ENCODE peak calls at places on chromosomes 13 and 19, in five cellular contexts. M, O, P, R and J are unnamed samples.

GRCh38 chr19:582497-583197 is 7.0 kb upstream of the HCN2 start:
- DNase-seq in M (no peak), O (no peak), P (no peak), R (peak; percentile 39), J (no peak)

GRCh38 chr19:33644284-33644836 is 22.6 kb downstream of the CHST8 start:
- DNase-seq in M (no peak), O (no peak), P (no peak), R (no peak), J (no peak)

GRCh38 chr13:47117268-47117667 is 220.4 kb upstream of the HTR2A start:
- DNase-seq in M (no peak), O (no peak), P (no peak), R (no peak), J (no peak)

GRCh38 chr19:31349160-31349881 is at the start of gene TSHZ3:
- DNase-seq in M (no peak), O (no peak), P (no peak), R (peak; percentile 85), J (peak; percentile 90)

GRCh38 chr19:10808937-10809655 is 26.9 kb downstream of the TMED1 start:
- DNase-seq in M (no peak), O (no peak), P (no peak), R (no peak), J (no peak)

GRCh38 chr19:39407644-39408391 is 1.2 kb downstream of the ZFP36 start:
- DNase-seq in M (peak; percentile 47), O (peak; percentile 66), P (peak; percentile 96), R (peak; percentile 59), J (no peak)

GRCh38 chr13:98475521-98475920 is 101.4 kb downstream of the STK24 start:
- DNase-seq in M (no peak), O (no peak), P (no peak), R (peak; percentile 80), J (no peak)

GRCh38 chr13:109785141-109785891 is 1.1 kb downstream of the IRS2 start:
- DNase-seq in M (peak; percentile 55), O (no peak), P (no peak), R (peak; percentile 50), J (peak; percentile 50)

GRCh38 chr13:42762251-42762650 is 19.1 kb upstream of the FAM216B start:
- DNase-seq in M (no peak), O (no peak), P (no peak), R (no peak), J (no peak)

GRCh38 chr13:80508031-80508430 is 167.1 kb upstream of the SPRY2 start:
- DNase-seq in M (no peak), O (no peak), P (no peak), R (no peak), J (no peak)

GRCh38 chr19:2096543-2097329 is at the start of gene IZUMO4:
- DNase-seq in M (peak; percentile 98), O (peak; percentile 96), P (peak; percentile 32), R (peak; percentile 97), J (peak; percentile 97)

GRCh38 chr13:73417012-73417615 is 358.3 kb downstream of the KLF5 start:
- DNase-seq in M (peak; percentile 55), O (no peak), P (no peak), R (peak; percentile 30), J (no peak)

GRCh38 chr13:95552208-95552538 is 347 bp upstream of the CLDN10 start:
- DNase-seq in M (no peak), O (no peak), P (no peak), R (no peak), J (no peak)

GRCh38 chr13:48142437-48142836 is 47.5 kb upstream of the MED4 start:
- DNase-seq in M (no peak), O (peak; percentile 18), P (no peak), R (no peak), J (no peak)

GRCh38 chr13:40776681-40777165 is 5.7 kb upstream of the MRPS31 start:
- DNase-seq in M (no peak), O (peak; percentile 51), P (no peak), R (no peak), J (no peak)

GRCh38 chr13:106506286-106506685 is 29.2 kb downstream of the EFNB2 start:
- DNase-seq in M (no peak), O (no peak), P (no peak), R (no peak), J (no peak)

GRCh38 chr13:35836476-35836875 is 294.7 kb downstream of the DCLK1 start:
- DNase-seq in M (no peak), O (no peak), P (no peak), R (no peak), J (no peak)

GRCh38 chr19:708154-709141 is at the start of gene PALM:
- DNase-seq in M (peak; percentile 52), O (no peak), P (no peak), R (peak; percentile 75), J (no peak)

GRCh38 chr13:106619688-106620555 is 52.0 kb upstream of the ARGLU1 start:
- DNase-seq in M (peak; percentile 53), O (peak; percentile 1), P (no peak), R (peak; percentile 90), J (no peak)

GRCh38 chr19:31220540-31220939 is 128.7 kb downstream of the TSHZ3 start:
- DNase-seq in M (no peak), O (no peak), P (no peak), R (peak; percentile 65), J (no peak)

GRCh38 chr13:110388141-110388943 is 81.3 kb downstream of the COL4A2 start:
- DNase-seq in M (peak; percentile 38), O (no peak), P (no peak), R (peak; percentile 33), J (peak; percentile 91)

GRCh38 chr19:16571689-16572331 is 405 bp downstream of the SLC35E1 start:
- DNase-seq in M (no peak), O (peak; percentile 63), P (no peak), R (peak; percentile 57), J (no peak)

DNA sequence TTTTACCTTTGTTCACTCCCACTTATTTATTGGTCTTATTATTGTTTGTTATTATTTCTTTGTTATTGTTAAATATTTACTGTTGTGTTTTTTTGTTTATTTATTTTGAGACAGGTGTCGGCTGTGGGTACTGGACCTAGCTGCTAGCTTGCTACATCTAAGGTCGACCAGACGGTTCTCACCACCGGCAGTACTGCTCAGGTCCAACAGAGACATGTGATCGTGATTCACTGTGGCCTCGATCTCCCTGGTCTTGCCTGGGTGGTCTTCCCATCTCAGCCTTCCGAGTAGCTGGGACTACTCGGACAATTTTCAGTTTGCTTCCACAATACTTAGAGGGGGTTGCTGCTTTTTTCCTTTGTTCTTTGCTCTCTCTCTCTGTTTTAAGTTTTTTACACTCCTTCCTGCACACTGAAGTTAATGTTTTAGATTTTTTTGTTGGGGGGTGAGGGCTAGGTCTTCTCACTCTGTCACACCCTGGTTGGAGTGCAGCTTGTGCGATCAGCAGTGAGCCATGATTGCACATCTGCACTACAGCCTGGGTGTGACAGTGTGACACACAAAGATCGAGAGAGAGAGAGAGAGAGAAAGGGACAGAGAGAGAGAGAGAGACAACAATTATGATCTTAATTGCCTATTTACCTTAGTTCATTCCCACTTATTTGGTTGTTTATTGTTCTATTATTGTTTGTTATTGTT is 1432.4 kb downstream of the UQCRFS1 start:
- DNase-seq in M (no peak), O (no peak), P (no peak), R (no peak), J (no peak)
- H3K4me3 ChIP-seq in M (no peak overlapping the region), O (no peak overlapping the region), P (no peak overlapping the region), R (no peak overlapping the region), J (no peak overlapping the region)

GRCh38 chr13:21037656-21038055 is 23.7 kb downstream of the LATS2 start:
- DNase-seq in M (no peak), O (no peak), P (no peak), R (no peak), J (peak; percentile 12)

GRCh38 chr13:21040120-21040834 is 21.1 kb downstream of the LATS2 start:
- DNase-seq in M (no peak), O (no peak), P (no peak), R (no peak), J (peak; percentile 10)

GRCh38 chr13:21034602-21035190 is 26.7 kb downstream of the LATS2 start:
- DNase-seq in M (no peak), O (no peak), P (no peak), R (peak; percentile 63), J (no peak)

GRCh38 chr13:21043898-21044297 is 17.5 kb downstream of the LATS2 start:
- DNase-seq in M (no peak), O (no peak), P (no peak), R (no peak), J (no peak)

GRCh38 chr13:21039097-21039800 is 22.1 kb downstream of the LATS2 start:
- DNase-seq in M (no peak), O (no peak), P (no peak), R (no peak), J (no peak)
- H3K4me3 ChIP-seq in M (no peak overlapping the region), O (no peak overlapping the region), P (no peak overlapping the region), R (no peak overlapping the region), J (no peak overlapping the region)

DNA sequence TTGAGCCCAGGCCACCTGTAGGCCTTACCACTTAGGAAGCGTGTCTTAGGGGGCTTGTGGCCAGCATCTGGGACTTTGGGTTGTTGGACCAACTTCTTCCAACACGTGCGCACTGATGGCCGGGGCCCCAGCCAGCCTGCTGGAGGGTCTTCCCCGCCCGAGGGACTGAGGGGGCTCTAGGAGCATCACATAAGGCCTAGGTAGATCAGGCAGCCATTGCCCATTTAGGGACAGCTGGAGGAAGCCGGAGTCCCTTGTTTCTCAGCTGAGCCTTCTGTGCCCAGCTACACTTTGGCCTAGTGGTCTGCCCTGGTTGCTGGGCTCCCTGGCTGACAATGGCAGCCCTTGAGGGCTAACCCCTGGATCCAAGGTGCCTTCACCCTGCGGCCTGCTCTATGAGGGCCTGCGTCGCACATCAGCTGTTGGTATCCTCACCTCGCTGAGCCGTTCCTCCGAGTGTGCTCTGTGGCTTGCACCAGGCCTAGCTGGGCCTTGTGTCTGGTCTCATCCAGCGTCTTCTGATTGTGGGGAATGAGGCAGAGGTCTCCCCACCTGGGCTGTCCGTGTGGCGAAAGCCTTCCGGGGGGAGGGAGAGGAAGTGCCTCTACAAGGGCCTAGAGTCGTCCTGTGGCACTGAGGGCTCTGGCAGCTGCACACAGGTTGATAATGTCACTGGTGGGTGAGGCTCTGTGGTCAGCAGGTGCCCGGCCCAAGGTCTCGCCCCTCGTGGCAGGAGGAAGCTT is 1.3 kb downstream of the RAB11B start:
- DNase-seq in M (no peak), O (no peak), P (no peak), R (no peak), J (no peak)
- H3K4me3 ChIP-seq in M (peak overlapping the region; percentile 86), O (no peak overlapping the region), P (peak overlapping the region; percentile 80), R (peak overlapping the region; percentile 50), J (peak overlapping the region; percentile 92)

GRCh38 chr13:19159761-19160420 is 21.7 kb downstream of the TUBA3C start:
- DNase-seq in M (no peak), O (no peak), P (no peak), R (no peak), J (no peak)

GRCh38 chr13:19158526-19158925 is 23.1 kb downstream of the TUBA3C start:
- DNase-seq in M (no peak), O (no peak), P (no peak), R (no peak), J (no peak)

GRCh38 chr13:19158006-19158405 is 23.6 kb downstream of the TUBA3C start:
- DNase-seq in M (no peak), O (no peak), P (no peak), R (no peak), J (no peak)

GRCh38 chr13:19157461-19157860 is 24.2 kb downstream of the TUBA3C start:
- DNase-seq in M (no peak), O (no peak), P (no peak), R (no peak), J (no peak)

DNA sequence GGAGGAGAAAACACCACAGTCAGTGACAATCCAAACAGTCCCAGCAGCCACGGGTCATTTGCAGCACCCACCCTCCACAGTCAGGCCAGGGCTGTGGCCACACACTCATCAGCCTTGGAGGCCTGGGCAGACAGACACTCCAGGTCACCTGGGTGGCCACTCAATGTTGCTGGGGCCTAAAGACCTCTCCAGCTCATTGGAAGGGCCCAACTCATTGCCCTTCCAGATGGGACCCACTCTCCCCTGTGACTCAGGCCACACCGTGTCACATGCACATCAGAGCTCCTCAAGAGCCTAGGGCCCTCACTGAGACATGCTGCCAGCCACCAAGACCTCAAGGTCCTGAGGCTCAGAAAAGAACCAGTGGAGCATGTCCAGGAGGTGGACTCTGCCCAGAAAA is 22.4 kb downstream of the TUBA3C start:
- DNase-seq in M (no peak), O (no peak), P (no peak), R (no peak), J (no peak)
- H3K4me3 ChIP-seq in M (no peak overlapping the region), O (no peak overlapping the region), P (no peak overlapping the region), R (no peak overlapping the region), J (no peak overlapping the region)